ENCODE peak calls at places on chromosome X, in nine cellular contexts. F is GM12864, U is GM06990, H is transverse colon, R is A549, S is fibroblast of pulmonary artery, X is trophoblast cell, M is GM23248, I is SK-N-SH. T is an unnamed sample.

GRCh38 chrX:116170444-116170843 is at the start of gene AGTR2:
- DNase-seq in R (no peak), X (no peak), S (no peak), U (no peak), F (no peak), H (no peak), I (no peak), M (no peak), T (no peak)

GRCh38 chrX:44569122-44569521 is 26.5 kb upstream of the FUNDC1 start:
- DNase-seq in S (no peak), M (peak; percentile 16), I (no peak), X (no peak), U (no peak), H (no peak), F (no peak), R (no peak), T (no peak)

GRCh38 chrX:14871767-14872166 is 1.1 kb downstream of the FANCB start:
- DNase-seq in U (no peak), M (no peak), S (no peak), F (no peak), H (no peak), R (no peak), X (no peak), I (no peak), T (no peak)

GRCh38 chrX:153370293-153371055 is 30.7 kb downstream of the PNMA6E start:
- DNase-seq in M (no peak), U (no peak), X (no peak), R (no peak), F (no peak), S (no peak), I (no peak), H (no peak), T (no peak)

GRCh38 chrX:23515028-23515427 is 152.3 kb upstream of the PRDX4 start:
- DNase-seq in X (no peak), M (no peak), H (no peak), R (no peak), S (no peak), F (no peak), U (no peak), I (no peak), T (no peak)

GRCh38 chrX:102899940-102900916 is 36.8 kb upstream of the RAB40AL start:
- DNase-seq in I (peak; percentile 45), H (peak; percentile 62), S (peak; percentile 72), F (peak; percentile 12), R (peak; percentile 6), X (peak; percentile 90), M (peak; percentile 65), U (peak; percentile 21), T (peak; percentile 17)

GRCh38 chrX:112839856-112840255 is 775 bp downstream of the AMOT start:
- DNase-seq in S (no peak), I (no peak), X (peak; percentile 66), H (no peak), F (no peak), M (no peak), R (no peak), U (no peak), T (no peak)

GRCh38 chrX:1249101-1249887 is 19.3 kb upstream of the CSF2RA start:
- DNase-seq in U (peak; percentile 48), R (no peak), S (no peak), I (no peak), M (peak; percentile 36), X (peak; percentile 83), F (no peak), H (peak; percentile 24), T (no peak)

GRCh38 chrX:107025538-107025937 is 25.5 kb upstream of the MORC4 start:
- DNase-seq in I (peak; percentile 36), R (peak; percentile 25), F (no peak), S (peak; percentile 48), H (no peak), X (peak; percentile 54), M (peak; percentile 48), U (peak; percentile 0), T (no peak)

GRCh38 chrX:138082881-138083280 is 517.0 kb downstream of the ZIC3 start:
- DNase-seq in I (no peak), R (no peak), X (no peak), F (no peak), M (no peak), S (no peak), U (no peak), H (no peak), T (no peak)

GRCh38 chrX:129478516-129478915 is 44.8 kb downstream of the SMARCA1 start:
- DNase-seq in S (peak; percentile 43), R (no peak), U (no peak), I (no peak), F (no peak), X (no peak), H (no peak), M (peak; percentile 16), T (peak; percentile 16)

GRCh38 chrX:154840856-154841255 is 6.4 kb upstream of the SMIM9 start:
- DNase-seq in X (peak; percentile 64), I (peak; percentile 45), H (no peak), F (no peak), R (peak; percentile 28), S (peak; percentile 79), M (peak; percentile 64), U (no peak), T (peak; percentile 16)

GRCh38 chrX:118644378-118644777 is 83.0 kb upstream of the IL13RA1 start:
- DNase-seq in H (no peak), I (peak; percentile 9), F (no peak), M (peak; percentile 51), S (peak; percentile 70), U (no peak), R (peak; percentile 46), X (peak; percentile 16), T (no peak)

GRCh38 chrX:11756354-11757318 is 1.4 kb upstream of the MSL3 start:
- DNase-seq in R (no peak), H (no peak), F (no peak), S (peak; percentile 14), I (no peak), U (no peak), X (peak; percentile 80), M (peak; percentile 58), T (no peak)

GRCh38 chrX:66622209-66622608 is 16.7 kb downstream of the EDA2R start:
- DNase-seq in S (no peak), I (no peak), M (peak; percentile 46), X (no peak), U (no peak), R (no peak), F (no peak), H (no peak), T (no peak)

GRCh38 chrX:39439910-39440733 is 638.9 kb downstream of the MID1IP1 start:
- DNase-seq in I (no peak), F (peak; percentile 15), U (no peak), S (no peak), M (no peak), X (no peak), H (no peak), R (no peak), T (no peak)

GRCh38 chrX:100743009-100743615 is 11.2 kb upstream of the SYTL4 start:
- DNase-seq in X (no peak), F (no peak), M (no peak), R (no peak), S (peak; percentile 51), H (no peak), U (no peak), I (no peak), T (no peak)

GRCh38 chrX:102787283-102787682 is 66.7 kb downstream of the GPRASP3 start:
- DNase-seq in F (no peak), U (no peak), S (no peak), H (no peak), I (no peak), M (no peak), R (no peak), X (no peak), T (no peak)

GRCh38 chrX:85221361-85221760 is 22.2 kb downstream of the SATL1 start:
- DNase-seq in X (no peak), U (no peak), F (no peak), H (no peak), R (no peak), I (no peak), S (no peak), M (no peak), T (no peak)
- H3K4me3 ChIP-seq in X (no peak overlapping the region), U (no peak overlapping the region), F (no peak overlapping the region), H (no peak overlapping the region), R (no peak overlapping the region), I (no peak overlapping the region), S (no peak overlapping the region), M (no peak overlapping the region), T (no peak overlapping the region)

GRCh38 chrX:16042980-16043379 is 80.4 kb upstream of the GRPR start:
- DNase-seq in X (no peak), S (no peak), R (no peak), I (no peak), F (no peak), M (no peak), U (no peak), H (no peak), T (no peak)

GRCh38 chrX:16039834-16040233 is 83.5 kb upstream of the GRPR start:
- DNase-seq in S (no peak), R (no peak), F (no peak), I (no peak), M (no peak), X (no peak), H (no peak), U (peak; percentile 28), T (no peak)

GRCh38 chrX:16039363-16039762 is 84.0 kb upstream of the GRPR start:
- DNase-seq in X (no peak), R (no peak), U (peak; percentile 27), S (no peak), I (no peak), M (no peak), H (no peak), F (no peak), T (no peak)
- H3K4me3 ChIP-seq in X (no peak overlapping the region), R (no peak overlapping the region), U (no peak overlapping the region), S (no peak overlapping the region), I (no peak overlapping the region), M (no peak overlapping the region), H (no peak overlapping the region), F (no peak overlapping the region), T (no peak overlapping the region)

DNA sequence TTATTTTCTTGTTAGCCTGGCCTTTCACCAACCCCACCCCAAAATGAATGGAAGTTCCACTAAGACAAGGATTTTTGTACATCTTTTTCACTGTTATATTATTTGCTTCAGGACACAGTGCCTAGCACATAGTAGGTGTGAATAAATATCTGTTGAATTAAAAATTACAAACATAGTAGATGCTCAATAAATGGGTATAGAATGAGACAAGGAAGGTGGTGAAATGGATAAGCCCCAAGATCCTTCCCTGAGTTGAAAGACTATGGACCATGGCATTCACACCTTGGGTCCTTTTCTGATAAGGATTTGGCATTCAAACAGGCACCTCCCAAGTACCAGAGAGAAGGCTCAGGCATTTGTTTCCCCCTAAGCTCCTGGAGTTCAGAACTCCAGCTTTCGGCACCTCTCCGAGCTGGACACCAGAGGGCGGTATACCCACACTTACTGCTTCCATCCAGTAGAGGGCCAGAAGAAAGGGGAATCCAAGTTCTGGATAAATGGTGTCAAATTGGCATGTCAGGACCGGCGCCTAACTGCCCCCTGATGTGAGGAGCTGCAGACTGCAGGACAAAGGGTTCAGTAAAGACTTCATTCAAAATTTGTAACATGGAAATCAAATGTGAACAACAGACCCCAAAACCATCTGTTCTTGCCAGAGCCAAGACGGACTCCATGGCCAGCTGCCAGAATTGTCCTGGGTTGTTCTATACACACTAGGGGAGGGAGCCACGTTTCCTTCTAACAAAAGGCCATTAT is 193.0 kb downstream of the GPC3 start:
- DNase-seq in H (peak; percentile 65), I (peak; percentile 65), R (peak; percentile 39), M (peak; percentile 67), X (peak; percentile 81), F (peak; percentile 15), U (no peak), S (peak; percentile 77), T (peak; percentile 18)
- H3K4me3 ChIP-seq in H (no peak overlapping the region), I (peak overlapping the region; percentile 38), R (no peak overlapping the region), M (peak overlapping the region; percentile 61), X (no peak overlapping the region), F (no peak overlapping the region), U (no peak overlapping the region), S (peak overlapping the region; percentile 42), T (peak overlapping the region; percentile 33)

GRCh38 chrX:2693526-2694002 is 2.5 kb downstream of the CD99 start:
- DNase-seq in M (peak; percentile 46), U (no peak), S (no peak), F (no peak), I (no peak), H (no peak), X (no peak), R (no peak), T (no peak)
- H3K4me3 ChIP-seq in M (peak overlapping the region; percentile 87), U (peak overlapping the region; percentile 73), S (peak overlapping the region; percentile 13), F (peak overlapping the region; percentile 99), I (no peak overlapping the region), H (no peak overlapping the region), X (no peak overlapping the region), R (no peak overlapping the region), T (no peak overlapping the region)